ENCODE peak calls at places on chromosomes 16 and 17, in eight cellular contexts. H is GM23248; X is thoracic aorta; T is GM23338; S is CD8-positive, alpha-beta T cell; Y is naive thymus-derived CD4-positive, alpha-beta T cell; R is heart left ventricle; M is aorta. J is an unnamed sample. For H3K4me1 and H3K36me3, the result is how much of the 10 kb centered on the place peaks cover.

GRCh38 chr17:12047977-12048376 is 27.3 kb downstream of the MAP2K4 start:
- DNase-seq in T (no peak), S (no peak), Y (no peak), H (no peak), M (no peak), R (no peak), X (no peak), J (no peak)

GRCh38 chr17:4988168-4988567 is 693 bp upstream of the CAMTA2 start:
- DNase-seq in M (peak), H (peak), R (no peak), T (no peak), Y (no peak), S (no peak), X (no peak), J (no peak)

GRCh38 chr17:75679706-75680201 is 12.6 kb downstream of the SAP30BP start:
- DNase-seq in X (no peak), M (no peak), H (peak), S (no peak), Y (no peak), T (no peak), R (peak), J (peak)

GRCh38 chr17:62653831-62654829 is 26.7 kb downstream of the MRC2 start:
- DNase-seq in T (no peak), X (no peak), S (no peak), H (peak), Y (no peak), M (peak), R (peak), J (peak)

GRCh38 chr17:80847506-80848230 is 144.0 kb upstream of the CHMP6 start:
- DNase-seq in M (no peak), T (no peak), R (no peak), X (no peak), H (no peak), S (peak), Y (peak), J (no peak)

GRCh38 chr17:76997981-76998531 is 129.9 kb downstream of the MGAT5B start:
- DNase-seq in S (peak), H (no peak), M (no peak), X (no peak), R (no peak), Y (peak), T (no peak), J (no peak)

GRCh38 chr17:55198690-55199370 is 65.9 kb upstream of the HLF start:
- DNase-seq in R (no peak), Y (no peak), M (no peak), X (no peak), T (no peak), S (no peak), H (no peak), J (no peak)

GRCh38 chr17:18187816-18188761 is 4.5 kb downstream of the ALKBH5 start:
- DNase-seq in M (peak), H (peak), R (peak), Y (no peak), X (no peak), S (no peak), T (no peak), J (no peak)

GRCh38 chr16:75000481-75001081 is 1.8 kb downstream of the ZNRF1 start:
- DNase-seq in M (no peak), H (peak), Y (no peak), X (no peak), S (no peak), R (peak), T (no peak), J (no peak)

GRCh38 chr17:5583426-5584382 is 605 bp downstream of the NLRP1 start:
- DNase-seq in Y (no peak), H (peak), T (no peak), X (no peak), S (no peak), R (no peak), M (peak), J (no peak)

GRCh38 chr16:81646561-81646960 is 132.5 kb upstream of the PLCG2 start:
- DNase-seq in X (no peak), T (no peak), M (no peak), H (peak), Y (no peak), R (no peak), S (no peak), J (no peak)

GRCh38 chr16:30180741-30181140 is 2.7 kb upstream of the CORO1A start:
- DNase-seq in H (no peak), X (no peak), S (no peak), M (no peak), R (no peak), T (no peak), Y (no peak), J (no peak)

GRCh38 chr17:43599835-43600234 is 53.7 kb upstream of the ETV4 start:
- DNase-seq in R (no peak), H (peak), M (no peak), Y (no peak), T (no peak), X (no peak), S (no peak), J (no peak)

GRCh38 chr17:60151355-60151754 is 1.6 kb downstream of the CA4 start:
- DNase-seq in H (no peak), M (peak), S (no peak), Y (no peak), R (no peak), X (no peak), T (peak), J (no peak)

GRCh38 chr17:74325743-74326379 is at the start of gene KIF19:
- DNase-seq in R (peak), H (peak), X (no peak), S (peak), T (peak), M (no peak), Y (peak), J (no peak)

GRCh38 chr16:873243-873661 is 72.7 kb upstream of the GNG13 start:
- DNase-seq in S (no peak), H (no peak), R (no peak), Y (no peak), M (peak), X (no peak), T (no peak), J (peak)

GRCh38 chr17:3335876-3336275 is 37.7 kb upstream of the OR3A1 start:
- DNase-seq in M (no peak), R (no peak), T (peak), S (no peak), H (no peak), Y (no peak), X (no peak), J (no peak)

GRCh38 chr16:14057878-14058382 is 13.2 kb upstream of the MRTFB start:
- DNase-seq in M (peak), S (no peak), T (no peak), Y (no peak), H (no peak), X (peak), R (peak), J (no peak)

GRCh38 chr17:43998552-43998951 is 5.9 kb upstream of the NAGS start:
- DNase-seq in Y (no peak), M (no peak), H (peak), X (no peak), T (no peak), S (no peak), R (no peak), J (no peak)

GRCh38 chr16:72561-73537 is at the start of gene RHBDF1:
- DNase-seq in S (no peak), X (no peak), R (peak), T (peak), Y (no peak), M (no peak), H (peak), J (no peak)

GRCh38 chr17:14299261-14300093 is 1.4 kb upstream of the HS3ST3B1 start:
- DNase-seq in H (peak), R (peak), X (no peak), M (no peak), Y (peak), T (peak), S (peak), J (no peak)

GRCh38 chr17:63419949-63420867 is 25.9 kb downstream of the CYB561 start:
- DNase-seq in H (no peak), R (no peak), S (no peak), X (no peak), T (no peak), M (no peak), Y (peak), J (no peak)

GRCh38 chr17:6995500-6996255 is at the start of gene ALOX12:
- DNase-seq in H (peak), M (peak), Y (no peak), R (no peak), S (no peak), T (peak), X (no peak), J (no peak)

GRCh38 chr17:10631048-10631700 is 25.9 kb downstream of the MYH3 start:
- DNase-seq in S (no peak), T (peak), R (no peak), Y (peak), M (no peak), H (peak), X (no peak), J (no peak)

GRCh38 chr17:77383613-77384608 is 243.1 kb downstream of the SEC14L1 start:
- DNase-seq in Y (no peak), X (no peak), R (peak), H (peak), T (no peak), M (peak), S (no peak), J (no peak)

GRCh38 chr16:3611145-3611977 is at the start of gene SLX4:
- DNase-seq in Y (peak), M (peak), H (peak), R (peak), X (peak), T (peak), S (peak), J (peak)

GRCh38 chr16:56589141-56590039 is at the start of gene MT3:
- DNase-seq in H (peak), T (peak), S (no peak), X (no peak), Y (peak), R (no peak), M (no peak), J (no peak)

GRCh38 chr16:72168365-72168764 is 3.6 kb downstream of the PMFBP1 start:
- DNase-seq in S (no peak), Y (no peak), X (no peak), H (no peak), M (no peak), T (no peak), R (no peak), J (no peak)

GRCh38 chr16:3094289-3095027 is 4.6 kb downstream of the ZSCAN10 start:
- DNase-seq in T (peak), H (peak), X (no peak), R (no peak), Y (peak), S (no peak), M (no peak), J (no peak)

GRCh38 chr17:78488156-78488555 is 89.0 kb downstream of the DNAH17 start:
- DNase-seq in X (no peak), S (no peak), H (no peak), T (no peak), R (no peak), Y (no peak), M (no peak), J (no peak)

GRCh38 chr17:8071496-8071895 is 16.0 kb downstream of the ALOX12B start:
- DNase-seq in S (no peak), Y (no peak), M (peak), H (no peak), R (no peak), T (no peak), X (no peak), J (no peak)

GRCh38 chr17:33292981-33293867 is at the start of gene ASIC2:
- DNase-seq in S (no peak), T (peak), M (no peak), R (no peak), Y (no peak), H (peak), X (no peak), J (no peak)

GRCh38 chr16:47643610-47644009 is 182.5 kb downstream of the PHKB start:
- DNase-seq in H (peak), M (no peak), R (no peak), T (no peak), X (no peak), Y (no peak), S (no peak), J (no peak)

GRCh38 chr16:88653606-88654362 is 2.9 kb upstream of the CYBA start:
- DNase-seq in R (no peak), M (peak), T (no peak), Y (no peak), H (no peak), X (no peak), S (no peak), J (no peak)

GRCh38 chr17:17840751-17841591 is 4.2 kb upstream of the SREBF1 start:
- DNase-seq in Y (no peak), R (peak), X (no peak), H (peak), S (no peak), M (peak), T (peak), J (peak)

GRCh38 chr17:56754523-56755208 is 79.1 kb downstream of the C17orf67 start:
- DNase-seq in H (peak), Y (peak), M (no peak), X (no peak), T (peak), R (no peak), S (no peak), J (no peak)

GRCh38 chr17:76053230-76054111 is 18.8 kb downstream of the SRP68 start:
- DNase-seq in H (peak), Y (no peak), R (no peak), S (no peak), M (no peak), T (no peak), X (no peak), J (no peak)

GRCh38 chr16:48393843-48394703 is 8.9 kb upstream of the SIAH1 start:
- DNase-seq in Y (no peak), H (peak), T (no peak), X (no peak), S (no peak), M (no peak), R (no peak), J (peak)

GRCh38 chr16:28623172-28623711 is 13.4 kb upstream of the SULT1A1 start:
- DNase-seq in H (peak), R (no peak), T (peak), Y (peak), S (peak), M (peak), X (no peak), J (no peak)

GRCh38 chr16:85401917-85402766 is 211.0 kb upstream of the GSE1 start:
- DNase-seq in H (no peak), T (no peak), S (no peak), X (no peak), R (no peak), M (no peak), Y (no peak), J (no peak)

GRCh38 chr17:42133461-42134041 is 10.9 kb downstream of the HSPB9 start:
- DNase-seq in R (no peak), T (no peak), H (peak), X (no peak), S (peak), M (no peak), Y (peak), J (no peak)

GRCh38 chr17:42136654-42137051 is 14.0 kb downstream of the HSPB9 start:
- DNase-seq in S (no peak), X (no peak), T (no peak), H (no peak), M (no peak), R (no peak), Y (no peak), J (no peak)

GRCh38 chr17:42135664-42136653 is 13.4 kb downstream of the HSPB9 start:
- DNase-seq in Y (no peak), S (no peak), R (peak), X (no peak), M (peak), T (peak), H (peak), J (no peak)

GRCh38 chr17:42132941-42133340 is 10.3 kb downstream of the HSPB9 start:
- DNase-seq in Y (no peak), H (peak), S (no peak), X (no peak), R (no peak), M (peak), T (no peak), J (no peak)

GRCh38 chr17:42135151-42135550 is 12.5 kb downstream of the HSPB9 start:
- DNase-seq in T (no peak), X (no peak), M (no peak), Y (no peak), S (no peak), H (no peak), R (no peak), J (no peak)
- H3K4me1 ChIP-seq in T (under half), X (under half), M (under half), Y (under half), S (under half), H (under half), R (half or more), J (half or more)

GRCh38 chr16:67848118-67848517 is 625 bp upstream of the CENPT start:
- DNase-seq in X (no peak), M (no peak), T (no peak), Y (no peak), H (no peak), R (no peak), S (no peak), J (no peak)
- H3K27ac ChIP-seq in X (peak), M (no peak), T (peak), Y (peak), H (peak), R (peak), S (no peak), J (no peak)

GRCh38 chr17:82160081-82160480 is 52.6 kb downstream of the CCDC57 start:
- DNase-seq in Y (no peak), T (no peak), M (no peak), S (no peak), X (no peak), H (peak), R (no peak), J (no peak)

GRCh38 chr17:82167028-82167427 is 45.6 kb downstream of the CCDC57 start:
- DNase-seq in H (no peak), T (no peak), R (no peak), X (no peak), S (no peak), M (no peak), Y (no peak), J (no peak)

GRCh38 chr17:82168568-82168967 is 44.1 kb downstream of the CCDC57 start:
- DNase-seq in S (no peak), M (no peak), H (no peak), T (no peak), R (no peak), X (no peak), Y (no peak), J (no peak)

GRCh38 chr17:82161216-82161615 is 51.4 kb downstream of the CCDC57 start:
- DNase-seq in S (no peak), H (no peak), Y (no peak), T (no peak), X (no peak), M (no peak), R (no peak), J (no peak)

DNA sequence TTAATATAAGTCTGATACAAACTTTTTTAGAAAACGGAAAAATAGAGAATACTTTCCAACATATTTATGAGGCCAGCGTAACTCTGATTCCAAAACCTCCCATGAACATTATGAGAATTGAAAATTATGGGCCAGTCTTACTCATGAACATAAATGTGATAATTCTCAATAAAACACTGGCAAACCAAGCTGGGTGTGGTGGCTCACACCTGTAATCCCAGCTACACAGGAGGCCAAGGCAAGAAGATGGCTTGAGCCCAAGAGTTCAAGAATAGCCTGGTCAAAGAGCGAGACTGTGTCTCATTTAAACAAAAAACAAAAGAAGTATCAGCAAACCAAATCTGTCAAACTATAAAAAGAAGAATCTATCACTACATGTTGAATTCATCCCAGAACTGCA is 47.8 kb downstream of the CCDC57 start:
- DNase-seq in H (no peak), Y (no peak), X (no peak), S (no peak), M (no peak), T (no peak), R (no peak), J (no peak)
- H3K36me3 ChIP-seq in H (under half), Y (under half), X (under half), S (under half), M (under half), T (under half), R (under half), J (under half)

GRCh38 chr16:86546638-86547013 is 8.4 kb downstream of the MTHFSD start:
- DNase-seq in M (no peak), R (no peak), S (no peak), H (no peak), X (no peak), Y (no peak), T (no peak), J (no peak)

GRCh38 chr16:86550281-86550680 is 4.8 kb downstream of the MTHFSD start:
- DNase-seq in X (no peak), M (no peak), T (no peak), S (no peak), Y (no peak), R (no peak), H (no peak), J (no peak)

GRCh38 chr16:86547286-86547685 is 7.7 kb downstream of the MTHFSD start:
- DNase-seq in R (no peak), T (no peak), X (no peak), Y (no peak), M (no peak), H (no peak), S (no peak), J (no peak)

GRCh38 chr16:86549076-86549892 is 5.8 kb downstream of the MTHFSD start:
- DNase-seq in M (no peak), Y (no peak), X (no peak), T (no peak), R (no peak), S (no peak), H (no peak), J (no peak)

DNA sequence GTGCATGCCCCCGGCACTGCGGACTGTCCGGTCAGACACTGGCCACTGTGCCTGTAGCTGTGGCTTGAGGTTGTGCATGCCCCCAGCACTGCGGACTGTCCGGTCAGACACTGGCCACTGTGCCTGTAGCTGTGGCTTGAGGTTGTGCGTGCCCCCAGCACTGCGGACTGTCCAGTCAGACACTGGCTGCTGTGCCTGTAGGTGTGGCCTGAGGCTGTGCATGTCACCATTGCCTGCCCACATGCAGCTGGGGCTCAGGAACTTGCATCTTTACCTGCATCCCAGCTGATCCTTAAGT is 5.2 kb downstream of the MTHFSD start:
- DNase-seq in H (no peak), R (no peak), M (no peak), S (no peak), T (no peak), X (no peak), Y (no peak), J (no peak)
- H3K4me1 ChIP-seq in H (under half), R (under half), M (under half), S (under half), T (under half), X (under half), Y (under half), J (under half)

DNA sequence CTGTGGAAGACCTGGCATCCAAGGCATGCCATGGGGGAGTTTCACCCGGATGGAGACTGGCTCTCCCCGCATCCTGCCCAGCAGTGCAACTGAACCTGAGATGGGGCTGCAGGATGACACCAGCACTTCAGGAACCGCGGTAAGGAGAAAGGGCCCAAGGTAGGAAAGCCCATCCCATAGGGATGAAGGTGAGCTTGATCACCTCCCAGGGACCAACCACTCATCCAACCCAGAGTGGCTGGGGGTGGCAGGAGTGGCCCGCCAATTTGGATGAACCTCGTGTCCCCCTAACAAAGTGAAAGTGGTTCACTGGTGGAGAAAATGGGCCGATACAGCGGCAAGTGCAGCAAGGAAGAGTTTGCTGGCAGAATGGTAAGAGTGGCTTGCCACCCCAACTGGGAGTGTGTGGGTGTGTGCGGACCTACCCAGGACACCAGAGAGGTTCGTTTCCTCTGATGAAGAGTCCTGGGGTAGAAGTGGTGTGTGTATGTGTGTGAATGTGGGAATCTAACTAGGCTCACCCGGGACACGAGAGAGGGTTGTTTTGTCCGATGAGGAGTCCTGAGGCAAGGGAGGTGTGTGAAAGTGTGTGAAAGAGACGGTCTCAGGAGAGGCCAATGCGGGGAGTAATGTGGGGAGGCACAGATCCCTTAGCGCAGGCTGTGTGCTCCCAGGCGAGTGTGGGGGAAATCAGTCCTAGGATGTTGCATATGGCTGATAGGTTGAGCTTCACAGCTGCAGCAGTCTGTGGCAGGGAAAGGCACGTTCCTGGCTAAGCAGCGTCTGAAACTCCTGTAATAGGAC is 22.6 kb downstream of the ACSM1 start:
- DNase-seq in Y (no peak), M (no peak), H (no peak), S (no peak), R (no peak), T (peak), X (no peak), J (no peak)
- H3K27ac ChIP-seq in Y (peak), M (no peak), H (no peak), S (no peak), R (peak), T (peak), X (peak), J (no peak)

J was measured in tibial nerve.